ENCODE peak calls at places on chromosomes 16 and 17, in four cellular contexts. One of them, this sample, is unnamed.

GRCh38 chr16:27085182-27085581 is 18.5 kb downstream of the C16orf82 start:
- DNase-seq in endothelial cell: no peak
- DNase-seq in right atrium auricular region: no peak
- DNase-seq in naive thymus-derived CD4-positive, alpha-beta T cell: no peak
- DNase-seq in this sample: no peak

GRCh38 chr17:74427048-74427762 is 4.7 kb upstream of the GPRC5C start:
- DNase-seq in endothelial cell: no peak
- DNase-seq in naive thymus-derived CD4-positive, alpha-beta T cell: no peak
- DNase-seq in right atrium auricular region: no peak
- DNase-seq in this sample: no peak

GRCh38 chr16:1731603-1732002 is 25.6 kb downstream of the MAPK8IP3 start:
- DNase-seq in right atrium auricular region: no peak
- DNase-seq in naive thymus-derived CD4-positive, alpha-beta T cell: no peak
- DNase-seq in endothelial cell: no peak
- DNase-seq in this sample: no peak

GRCh38 chr17:64449545-64449944 is 630 bp downstream of the MILR1 start:
- DNase-seq in right atrium auricular region: no peak
- DNase-seq in naive thymus-derived CD4-positive, alpha-beta T cell: no peak
- DNase-seq in endothelial cell: no peak
- DNase-seq in this sample: no peak

GRCh38 chr17:29560306-29560705 is 6.5 kb downstream of the ABHD15 start:
- DNase-seq in naive thymus-derived CD4-positive, alpha-beta T cell: no peak
- DNase-seq in right atrium auricular region: no peak
- DNase-seq in endothelial cell: no peak
- DNase-seq in this sample: peak; percentile 61

GRCh38 chr17:74790206-74791066 is 14.3 kb upstream of the NAT9 start:
- DNase-seq in endothelial cell: no peak
- DNase-seq in right atrium auricular region: no peak
- DNase-seq in naive thymus-derived CD4-positive, alpha-beta T cell: peak; percentile 24
- DNase-seq in this sample: no peak

GRCh38 chr16:67312450-67313118 is 14.0 kb downstream of the KCTD19 start:
- DNase-seq in right atrium auricular region: no peak
- DNase-seq in naive thymus-derived CD4-positive, alpha-beta T cell: no peak
- DNase-seq in endothelial cell: no peak
- DNase-seq in this sample: no peak

GRCh38 chr17:67477687-67478086 is 100.6 kb downstream of the PITPNC1 start:
- DNase-seq in endothelial cell: no peak
- DNase-seq in naive thymus-derived CD4-positive, alpha-beta T cell: peak; percentile 36
- DNase-seq in right atrium auricular region: peak; percentile 55
- DNase-seq in this sample: no peak

GRCh38 chr17:31556969-31557620 is 165.6 kb downstream of the RAB11FIP4 start:
- DNase-seq in endothelial cell: no peak
- DNase-seq in right atrium auricular region: no peak
- DNase-seq in naive thymus-derived CD4-positive, alpha-beta T cell: no peak
- DNase-seq in this sample: no peak

GRCh38 chr17:56136316-56136715 is 17.0 kb upstream of the ANKFN1 start:
- DNase-seq in endothelial cell: no peak
- DNase-seq in naive thymus-derived CD4-positive, alpha-beta T cell: no peak
- DNase-seq in right atrium auricular region: no peak
- DNase-seq in this sample: no peak

This sample was measured in B cell.